ENCODE peak calls at places on chromosome 6, in seven cellular contexts. J is GM12865, A is WERI-Rb-1, T is activated B cell treated with CpG ODN at 0.5 μM for 24 hours, M is astrocyte of the spinal cord, Y is glutamatergic neuron, P is mucosa of descending colon. E is an unnamed sample.

GRCh38 chr6:112223070-112223861 is 31.1 kb downstream of the LAMA4 start:
- DNase-seq in J (no peak), Y (no peak), T (no peak), A (no peak), P (no peak), M (peak; percentile 88), E (no peak)

GRCh38 chr6:17098538-17098937 is 3.3 kb upstream of the STMND1 start:
- DNase-seq in M (no peak), P (no peak), T (no peak), J (no peak), Y (no peak), A (peak; percentile 63), E (no peak)

GRCh38 chr6:44676246-44676790 is 288.8 kb downstream of the CDC5L start:
- DNase-seq in A (no peak), P (no peak), Y (no peak), J (no peak), M (no peak), T (no peak), E (no peak)

GRCh38 chr6:41462980-41463930 is 82.9 kb upstream of the FOXP4 start:
- DNase-seq in P (no peak), M (peak; percentile 52), J (peak; percentile 69), Y (peak; percentile 62), T (no peak), A (peak; percentile 93), E (peak; percentile 58)

GRCh38 chr6:121222656-121223055 is 111.6 kb downstream of the TBC1D32 start:
- DNase-seq in P (no peak), Y (no peak), A (no peak), J (no peak), T (no peak), M (peak; percentile 49), E (no peak)

GRCh38 chr6:37485259-37485658 is 14.4 kb downstream of the CCDC167 start:
- DNase-seq in T (no peak), Y (peak; percentile 71), P (no peak), M (no peak), A (peak; percentile 81), J (no peak), E (no peak)

GRCh38 chr6:54335871-54336270 is 27.6 kb downstream of the TINAG start:
- DNase-seq in M (peak; percentile 93), A (no peak), T (no peak), P (no peak), J (no peak), Y (no peak), E (no peak)

GRCh38 chr6:5506149-5506548 is 244.8 kb downstream of the FARS2 start:
- DNase-seq in A (no peak), Y (no peak), J (peak; percentile 52), M (no peak), T (no peak), P (no peak), E (no peak)

GRCh38 chr6:106746660-106747059 is 117.3 kb downstream of the QRSL1 start:
- DNase-seq in P (no peak), Y (no peak), T (no peak), M (peak; percentile 22), A (no peak), J (no peak), E (no peak)

GRCh38 chr6:36604090-36605060 is 10.2 kb downstream of the SRSF3 start:
- DNase-seq in J (no peak), Y (no peak), M (no peak), T (no peak), A (no peak), P (no peak), E (no peak)

GRCh38 chr6:42294759-42295158 is 77.1 kb upstream of the MRPS10 start:
- DNase-seq in M (peak; percentile 85), P (no peak), A (no peak), T (no peak), J (no peak), Y (no peak), E (no peak)

GRCh38 chr6:103675807-103676406 is 1183.8 kb downstream of the HACE1 start:
- DNase-seq in M (peak; percentile 49), Y (no peak), A (no peak), P (no peak), T (no peak), J (no peak), E (no peak)

GRCh38 chr6:138222901-138223546 is 4.7 kb upstream of the PBOV1 start:
- DNase-seq in T (no peak), Y (no peak), A (no peak), P (no peak), M (no peak), J (no peak), E (no peak)

GRCh38 chr6:105677671-105678475 is 275.0 kb upstream of the PREP start:
- DNase-seq in A (no peak), M (no peak), Y (no peak), P (no peak), T (no peak), J (no peak), E (no peak)

GRCh38 chr6:27591660-27592059 is 118.8 kb upstream of the ZNF184 start:
- DNase-seq in M (peak; percentile 49), A (no peak), Y (no peak), J (peak; percentile 75), P (no peak), T (no peak), E (peak; percentile 35)

GRCh38 chr6:150697515-150697914 is 97.8 kb downstream of the PLEKHG1 start:
- DNase-seq in T (no peak), J (no peak), Y (no peak), P (no peak), A (no peak), M (peak; percentile 42), E (no peak)

GRCh38 chr6:36317623-36318022 is 19.1 kb downstream of the BNIP5 start:
- DNase-seq in Y (no peak), T (no peak), J (no peak), M (no peak), A (no peak), P (no peak), E (no peak)

GRCh38 chr6:75219213-75219612 is 13.4 kb upstream of the COL12A1 start:
- DNase-seq in P (no peak), A (no peak), T (no peak), M (no peak), J (no peak), Y (no peak), E (no peak)

GRCh38 chr6:21053612-21054011 is 519.4 kb downstream of the CDKAL1 start:
- DNase-seq in J (no peak), P (no peak), T (no peak), M (peak; percentile 12), Y (no peak), A (no peak), E (no peak)

DNA sequence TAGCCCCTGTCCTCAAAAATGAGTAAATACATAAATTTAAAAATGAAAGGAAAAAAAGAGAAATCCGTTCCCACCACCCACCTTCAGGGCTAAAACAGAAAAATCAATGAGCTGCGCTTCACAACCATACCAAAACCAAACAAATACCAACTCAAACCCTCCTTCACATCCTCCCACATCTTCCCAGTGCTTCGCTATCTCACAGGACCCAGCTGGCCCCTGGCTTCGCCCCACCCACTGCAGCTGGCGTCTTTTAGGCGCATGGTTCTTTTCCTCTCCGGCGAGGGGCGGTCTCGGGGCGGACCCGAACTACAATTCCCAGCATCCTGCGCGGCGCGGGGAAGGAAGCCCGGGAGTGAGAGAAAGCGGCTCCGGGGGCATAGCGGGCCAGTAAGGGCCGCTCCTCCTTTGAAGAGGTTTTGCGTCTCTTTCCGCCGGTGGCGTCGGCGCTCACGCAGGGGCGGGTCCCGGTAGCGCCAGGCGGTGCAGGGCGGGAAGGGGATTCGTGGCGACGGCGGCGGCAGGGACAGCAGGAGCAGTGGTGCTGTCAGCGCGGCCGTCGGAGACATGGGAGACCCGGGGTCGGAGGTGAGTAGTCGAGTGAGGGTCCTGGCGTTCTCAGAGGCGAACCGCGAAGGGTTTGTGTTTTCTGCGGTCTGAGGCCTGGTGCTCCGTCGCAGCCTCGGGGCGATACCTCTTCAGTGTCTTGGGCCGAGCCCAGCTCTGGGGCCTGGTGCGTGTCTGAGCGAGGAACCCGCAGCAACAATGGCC is at the start of gene ZNF451:
- DNase-seq in A (peak; percentile 100), Y (peak; percentile 99), M (peak; percentile 97), P (peak; percentile 98), J (peak; percentile 97), T (peak; percentile 94), E (peak; percentile 98)
- TF ChIP-seq CTCF in A (no peak), Y (no peak), M (no peak), P (peak; percentile 12), J (no peak), T (no peak), E (no peak)

GRCh38 chr6:24489881-24490280 is 503 bp upstream of the GPLD1 start:
- DNase-seq in J (no peak), M (no peak), A (peak; percentile 31), P (no peak), T (no peak), Y (no peak), E (no peak)

GRCh38 chr6:24489470-24489869 is at the start of gene GPLD1:
- DNase-seq in M (no peak), T (no peak), P (no peak), Y (no peak), J (no peak), A (no peak), E (no peak)

GRCh38 chr6:24494726-24495515 is at the start of gene ALDH5A1:
- DNase-seq in Y (peak; percentile 79), J (peak; percentile 85), M (peak; percentile 39), P (peak; percentile 86), A (peak; percentile 91), T (peak; percentile 75), E (peak; percentile 92)

GRCh38 chr6:24493945-24494725 is 634 bp upstream of the ALDH5A1 start:
- DNase-seq in Y (no peak), A (no peak), M (no peak), T (no peak), P (no peak), J (no peak), E (peak; percentile 14)

DNA sequence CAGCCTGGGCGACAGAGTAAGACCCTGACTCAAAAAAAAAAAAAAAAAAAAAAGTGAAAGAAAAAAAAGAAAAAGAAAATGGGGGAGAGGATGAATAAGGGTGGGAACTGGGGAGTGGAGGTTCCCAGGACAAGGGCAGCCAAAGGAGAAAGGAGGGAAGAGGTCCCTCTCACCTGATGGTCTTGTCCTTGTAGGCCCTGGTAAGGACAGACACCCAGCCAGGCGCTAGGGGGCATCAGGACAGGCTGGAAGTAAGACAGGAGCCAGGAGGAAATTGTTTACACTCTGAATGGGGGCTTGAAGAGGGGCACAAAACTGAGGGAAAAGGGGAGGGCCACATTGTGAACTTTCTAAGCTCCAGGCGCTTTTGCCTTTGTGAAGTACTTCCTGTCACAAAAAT is 2.3 kb upstream of the ALDH5A1 start:
- DNase-seq in M (no peak), J (peak; percentile 62), A (peak; percentile 36), Y (peak; percentile 39), P (no peak), T (no peak), E (peak; percentile 16)
- TF ChIP-seq CTCF in M (peak; percentile 51), J (peak; percentile 46), A (peak; percentile 45), Y (no peak), P (no peak), T (no peak), E (no peak)

DNA sequence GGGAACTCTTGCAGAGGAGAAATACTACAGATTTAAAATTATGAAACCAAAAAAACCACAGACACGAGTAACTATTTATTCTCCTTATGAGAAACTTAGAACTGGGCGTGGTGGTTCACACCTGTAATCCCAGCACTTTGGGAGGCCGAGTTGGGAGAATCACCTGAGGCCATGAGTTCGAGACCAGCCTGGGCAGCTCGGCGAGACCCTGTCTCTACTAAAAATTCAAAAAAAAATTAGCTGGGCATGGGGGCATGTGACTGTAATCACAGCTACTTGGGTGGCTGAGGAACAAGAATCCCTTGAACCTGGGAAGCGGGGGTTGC is 36.8 kb downstream of the SSR1 start:
- DNase-seq in P (no peak), Y (no peak), M (no peak), A (no peak), T (no peak), J (no peak), E (no peak)
- TF ChIP-seq CTCF in P (no peak), Y (peak; percentile 41), M (no peak), A (no peak), T (no peak), J (no peak), E (peak; percentile 49)

GRCh38 chr6:149648148-149649145 is at the start of gene KATNA1:
- DNase-seq in M (peak; percentile 71), A (peak; percentile 93), T (peak; percentile 89), P (peak; percentile 94), Y (peak; percentile 90), J (peak; percentile 95), E (peak; percentile 90)
- TF ChIP-seq CTCF in M (no peak), A (no peak), T (no peak), P (no peak), Y (no peak), J (no peak), E (no peak)

E was measured in activated CD8-positive, alpha-beta T cell treated with anti-CD3 and anti-CD28 coated beads for 36 hours.